ENCODE peak calls at places on chromosomes 5 and 9, in ten cellular contexts. One of them, this sample, is unnamed.

GRCh38 chr5:128227984-128228383 is 144.4 kb downstream of the SLC12A2 start:
- DNase-seq in GM13977: no peak
- DNase-seq in heart left ventricle: no peak
- DNase-seq in IMR-90: peak
- DNase-seq in AG04450: peak
- DNase-seq in pancreas: no peak
- DNase-seq in CD8-positive, alpha-beta T cell: no peak
- DNase-seq in progenitor cell of endocrine pancreas: no peak
- DNase-seq in left ventricle myocardium inferior: no peak
- DNase-seq in kidney epithelial cell: peak
- DNase-seq in this sample: no peak

GRCh38 chr5:10140195-10140973 is 109.3 kb downstream of the ATPSCKMT start:
- DNase-seq in GM13977: no peak
- DNase-seq in heart left ventricle: no peak
- DNase-seq in IMR-90: peak
- DNase-seq in AG04450: no peak
- DNase-seq in pancreas: no peak
- DNase-seq in CD8-positive, alpha-beta T cell: no peak
- DNase-seq in progenitor cell of endocrine pancreas: no peak
- DNase-seq in left ventricle myocardium inferior: no peak
- DNase-seq in kidney epithelial cell: no peak
- DNase-seq in this sample: no peak

GRCh38 chr9:129290606-129291005 is 112.5 kb upstream of the IER5L start:
- DNase-seq in GM13977: no peak
- DNase-seq in heart left ventricle: no peak
- DNase-seq in IMR-90: no peak
- DNase-seq in AG04450: no peak
- DNase-seq in pancreas: no peak
- DNase-seq in CD8-positive, alpha-beta T cell: no peak
- DNase-seq in progenitor cell of endocrine pancreas: no peak
- DNase-seq in left ventricle myocardium inferior: no peak
- DNase-seq in kidney epithelial cell: no peak
- DNase-seq in this sample: no peak

GRCh38 chr9:4465910-4466309 is 24.4 kb upstream of the SLC1A1 start:
- DNase-seq in GM13977: peak
- DNase-seq in heart left ventricle: no peak
- DNase-seq in IMR-90: no peak
- DNase-seq in AG04450: no peak
- DNase-seq in pancreas: no peak
- DNase-seq in CD8-positive, alpha-beta T cell: no peak
- DNase-seq in progenitor cell of endocrine pancreas: no peak
- DNase-seq in left ventricle myocardium inferior: no peak
- DNase-seq in kidney epithelial cell: no peak
- DNase-seq in this sample: no peak

GRCh38 chr5:110478899-110479298 is 247.6 kb downstream of the TMEM232 start:
- DNase-seq in GM13977: no peak
- DNase-seq in heart left ventricle: no peak
- DNase-seq in IMR-90: peak
- DNase-seq in AG04450: peak
- DNase-seq in pancreas: no peak
- DNase-seq in CD8-positive, alpha-beta T cell: no peak
- DNase-seq in progenitor cell of endocrine pancreas: no peak
- DNase-seq in left ventricle myocardium inferior: no peak
- DNase-seq in kidney epithelial cell: peak
- DNase-seq in this sample: no peak

GRCh38 chr5:68894673-68895072 is 199.1 kb upstream of the SLC30A5 start:
- DNase-seq in GM13977: no peak
- DNase-seq in heart left ventricle: no peak
- DNase-seq in IMR-90: no peak
- DNase-seq in AG04450: no peak
- DNase-seq in pancreas: no peak
- DNase-seq in CD8-positive, alpha-beta T cell: no peak
- DNase-seq in progenitor cell of endocrine pancreas: no peak
- DNase-seq in left ventricle myocardium inferior: no peak
- DNase-seq in kidney epithelial cell: no peak
- DNase-seq in this sample: no peak

GRCh38 chr5:219492-219891 is 1.4 kb downstream of the SDHA start:
- DNase-seq in GM13977: no peak
- DNase-seq in heart left ventricle: no peak
- DNase-seq in IMR-90: peak
- DNase-seq in AG04450: no peak
- DNase-seq in pancreas: no peak
- DNase-seq in CD8-positive, alpha-beta T cell: peak
- DNase-seq in progenitor cell of endocrine pancreas: no peak
- DNase-seq in left ventricle myocardium inferior: no peak
- DNase-seq in kidney epithelial cell: no peak
- DNase-seq in this sample: no peak

GRCh38 chr5:57784106-57784505 is 301.5 kb upstream of the ACTBL2 start:
- DNase-seq in GM13977: no peak
- DNase-seq in heart left ventricle: no peak
- DNase-seq in IMR-90: no peak
- DNase-seq in AG04450: no peak
- DNase-seq in pancreas: no peak
- DNase-seq in CD8-positive, alpha-beta T cell: no peak
- DNase-seq in progenitor cell of endocrine pancreas: no peak
- DNase-seq in left ventricle myocardium inferior: no peak
- DNase-seq in kidney epithelial cell: no peak
- DNase-seq in this sample: no peak

GRCh38 chr9:88751781-88752180 is 216.8 kb downstream of the NXNL2 start:
- DNase-seq in GM13977: no peak
- DNase-seq in heart left ventricle: no peak
- DNase-seq in IMR-90: no peak
- DNase-seq in AG04450: no peak
- DNase-seq in pancreas: no peak
- DNase-seq in CD8-positive, alpha-beta T cell: no peak
- DNase-seq in progenitor cell of endocrine pancreas: no peak
- DNase-seq in left ventricle myocardium inferior: no peak
- DNase-seq in kidney epithelial cell: no peak
- DNase-seq in this sample: no peak

GRCh38 chr5:40367260-40367659 is 312.5 kb upstream of the PTGER4 start:
- DNase-seq in GM13977: no peak
- DNase-seq in heart left ventricle: no peak
- DNase-seq in IMR-90: peak
- DNase-seq in AG04450: no peak
- DNase-seq in pancreas: no peak
- DNase-seq in CD8-positive, alpha-beta T cell: no peak
- DNase-seq in progenitor cell of endocrine pancreas: no peak
- DNase-seq in left ventricle myocardium inferior: no peak
- DNase-seq in kidney epithelial cell: no peak
- DNase-seq in this sample: no peak

GRCh38 chr9:37559125-37559524 is 17.1 kb downstream of the FBXO10 start:
- DNase-seq in GM13977: no peak
- DNase-seq in heart left ventricle: no peak
- DNase-seq in IMR-90: no peak
- DNase-seq in AG04450: no peak
- DNase-seq in pancreas: no peak
- DNase-seq in CD8-positive, alpha-beta T cell: no peak
- DNase-seq in progenitor cell of endocrine pancreas: no peak
- DNase-seq in left ventricle myocardium inferior: no peak
- DNase-seq in kidney epithelial cell: no peak
- DNase-seq in this sample: no peak

GRCh38 chr9:116103976-116104820 is 49.4 kb upstream of the PAPPA start:
- DNase-seq in GM13977: no peak
- DNase-seq in heart left ventricle: no peak
- DNase-seq in IMR-90: peak
- DNase-seq in AG04450: no peak
- DNase-seq in pancreas: no peak
- DNase-seq in CD8-positive, alpha-beta T cell: no peak
- DNase-seq in progenitor cell of endocrine pancreas: no peak
- DNase-seq in left ventricle myocardium inferior: no peak
- DNase-seq in kidney epithelial cell: no peak
- DNase-seq in this sample: no peak

GRCh38 chr5:175494271-175495183 is 16.2 kb downstream of the SFXN1 start:
- DNase-seq in GM13977: no peak
- DNase-seq in heart left ventricle: no peak
- DNase-seq in IMR-90: no peak
- DNase-seq in AG04450: no peak
- DNase-seq in pancreas: no peak
- DNase-seq in CD8-positive, alpha-beta T cell: no peak
- DNase-seq in progenitor cell of endocrine pancreas: no peak
- DNase-seq in left ventricle myocardium inferior: no peak
- DNase-seq in kidney epithelial cell: no peak
- DNase-seq in this sample: no peak

GRCh38 chr5:168422431-168422830 is 63.8 kb upstream of the RARS1 start:
- DNase-seq in GM13977: no peak
- DNase-seq in heart left ventricle: no peak
- DNase-seq in IMR-90: no peak
- DNase-seq in AG04450: no peak
- DNase-seq in pancreas: no peak
- DNase-seq in CD8-positive, alpha-beta T cell: no peak
- DNase-seq in progenitor cell of endocrine pancreas: no peak
- DNase-seq in left ventricle myocardium inferior: no peak
- DNase-seq in kidney epithelial cell: no peak
- DNase-seq in this sample: no peak
- TF ChIP-seq CTCF in GM13977: peak
- TF ChIP-seq CTCF in heart left ventricle: no peak
- TF ChIP-seq CTCF in IMR-90: peak
- TF ChIP-seq CTCF in AG04450: no peak
- TF ChIP-seq CTCF in pancreas: no peak
- TF ChIP-seq CTCF in CD8-positive, alpha-beta T cell: no peak
- TF ChIP-seq CTCF in progenitor cell of endocrine pancreas: peak
- TF ChIP-seq CTCF in left ventricle myocardium inferior: no peak
- TF ChIP-seq CTCF in kidney epithelial cell: peak
- TF ChIP-seq CTCF in this sample: no peak

GRCh38 chr9:107487521-107488399 is 1.8 kb downstream of the KLF4 start:
- DNase-seq in GM13977: peak
- DNase-seq in heart left ventricle: peak
- DNase-seq in IMR-90: no peak
- DNase-seq in AG04450: no peak
- DNase-seq in pancreas: peak
- DNase-seq in CD8-positive, alpha-beta T cell: no peak
- DNase-seq in progenitor cell of endocrine pancreas: peak
- DNase-seq in left ventricle myocardium inferior: peak
- DNase-seq in kidney epithelial cell: no peak
- DNase-seq in this sample: peak

GRCh38 chr9:107489687-107490605 is at the start of gene KLF4:
- DNase-seq in GM13977: peak
- DNase-seq in heart left ventricle: peak
- DNase-seq in IMR-90: peak
- DNase-seq in AG04450: peak
- DNase-seq in pancreas: peak
- DNase-seq in CD8-positive, alpha-beta T cell: peak
- DNase-seq in progenitor cell of endocrine pancreas: peak
- DNase-seq in left ventricle myocardium inferior: peak
- DNase-seq in kidney epithelial cell: peak
- DNase-seq in this sample: peak

GRCh38 chr9:107488400-107489143 is 997 bp downstream of the KLF4 start:
- DNase-seq in GM13977: peak
- DNase-seq in heart left ventricle: peak
- DNase-seq in IMR-90: peak
- DNase-seq in AG04450: no peak
- DNase-seq in pancreas: peak
- DNase-seq in CD8-positive, alpha-beta T cell: no peak
- DNase-seq in progenitor cell of endocrine pancreas: peak
- DNase-seq in left ventricle myocardium inferior: peak
- DNase-seq in kidney epithelial cell: no peak
- DNase-seq in this sample: peak

GRCh38 chr9:107491081-107492053 is 1.8 kb upstream of the KLF4 start:
- DNase-seq in GM13977: no peak
- DNase-seq in heart left ventricle: no peak
- DNase-seq in IMR-90: no peak
- DNase-seq in AG04450: no peak
- DNase-seq in pancreas: no peak
- DNase-seq in CD8-positive, alpha-beta T cell: no peak
- DNase-seq in progenitor cell of endocrine pancreas: no peak
- DNase-seq in left ventricle myocardium inferior: peak
- DNase-seq in kidney epithelial cell: no peak
- DNase-seq in this sample: peak

DNA sequence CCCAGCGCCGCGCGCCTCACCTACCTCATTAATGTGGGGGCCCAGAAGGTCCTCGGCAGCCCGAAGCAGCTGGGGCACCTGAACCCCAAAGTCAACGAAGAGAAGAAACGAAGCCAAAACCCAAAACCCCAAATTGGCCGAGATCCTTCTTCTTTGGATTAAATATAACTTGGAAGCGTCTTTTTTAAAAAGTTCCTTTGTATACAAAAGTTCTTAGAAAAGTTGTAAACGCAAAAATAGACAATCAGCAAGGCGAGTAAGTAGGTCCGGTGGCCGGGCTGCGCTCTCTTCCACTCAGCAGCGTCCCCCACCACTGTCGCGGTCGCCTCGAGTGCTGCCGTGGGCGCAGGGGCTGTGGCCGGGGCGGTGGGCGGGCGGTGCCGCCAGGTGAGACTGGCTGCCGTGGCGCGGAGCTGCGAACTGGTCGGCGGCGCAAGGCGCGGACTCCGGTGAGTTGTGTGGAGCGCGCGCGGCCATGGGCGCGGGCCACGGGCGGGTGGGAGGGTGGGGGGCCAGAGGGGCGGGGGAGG is 360 bp downstream of the KLF4 start:
- DNase-seq in GM13977: peak
- DNase-seq in heart left ventricle: no peak
- DNase-seq in IMR-90: no peak
- DNase-seq in AG04450: no peak
- DNase-seq in pancreas: no peak
- DNase-seq in CD8-positive, alpha-beta T cell: no peak
- DNase-seq in progenitor cell of endocrine pancreas: peak
- DNase-seq in left ventricle myocardium inferior: no peak
- DNase-seq in kidney epithelial cell: no peak
- DNase-seq in this sample: no peak
- TF ChIP-seq CTCF in GM13977: no peak
- TF ChIP-seq CTCF in heart left ventricle: no peak
- TF ChIP-seq CTCF in IMR-90: no peak
- TF ChIP-seq CTCF in AG04450: no peak
- TF ChIP-seq CTCF in pancreas: no peak
- TF ChIP-seq CTCF in CD8-positive, alpha-beta T cell: no peak
- TF ChIP-seq CTCF in progenitor cell of endocrine pancreas: no peak
- TF ChIP-seq CTCF in left ventricle myocardium inferior: no peak
- TF ChIP-seq CTCF in kidney epithelial cell: no peak
- TF ChIP-seq CTCF in this sample: no peak

GRCh38 chr9:127311239-127311741 is 46.7 kb downstream of the GARNL3 start:
- DNase-seq in GM13977: peak
- DNase-seq in heart left ventricle: no peak
- DNase-seq in IMR-90: peak
- DNase-seq in AG04450: no peak
- DNase-seq in pancreas: peak
- DNase-seq in CD8-positive, alpha-beta T cell: peak
- DNase-seq in progenitor cell of endocrine pancreas: no peak
- DNase-seq in left ventricle myocardium inferior: no peak
- DNase-seq in kidney epithelial cell: no peak
- DNase-seq in this sample: no peak
- TF ChIP-seq CTCF in GM13977: peak
- TF ChIP-seq CTCF in heart left ventricle: peak
- TF ChIP-seq CTCF in IMR-90: peak
- TF ChIP-seq CTCF in AG04450: peak
- TF ChIP-seq CTCF in pancreas: peak
- TF ChIP-seq CTCF in CD8-positive, alpha-beta T cell: no peak
- TF ChIP-seq CTCF in progenitor cell of endocrine pancreas: peak
- TF ChIP-seq CTCF in left ventricle myocardium inferior: peak
- TF ChIP-seq CTCF in kidney epithelial cell: peak
- TF ChIP-seq CTCF in this sample: no peak

DNA sequence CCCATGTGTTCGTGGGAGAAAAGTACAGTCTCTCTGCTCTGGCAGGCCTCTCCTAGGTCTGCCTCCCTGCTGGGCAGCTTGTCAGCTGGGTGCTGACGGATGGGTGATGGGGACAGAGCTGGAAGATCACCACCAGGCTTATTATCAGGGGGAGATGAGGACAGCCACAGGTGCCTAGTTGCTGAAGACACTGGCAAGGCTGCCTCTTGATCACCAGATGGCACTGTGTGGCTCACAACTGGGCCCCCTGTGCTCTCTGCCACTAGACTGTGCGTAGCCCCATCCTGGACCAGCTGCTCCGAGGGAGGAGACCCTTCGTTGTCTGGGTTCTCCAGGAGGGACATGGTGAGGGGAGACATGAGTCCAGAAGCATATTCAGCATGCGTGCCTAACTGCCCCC is 73.0 kb downstream of the KIF24 start:
- DNase-seq in GM13977: no peak
- DNase-seq in heart left ventricle: no peak
- DNase-seq in IMR-90: no peak
- DNase-seq in AG04450: no peak
- DNase-seq in pancreas: no peak
- DNase-seq in CD8-positive, alpha-beta T cell: no peak
- DNase-seq in progenitor cell of endocrine pancreas: no peak
- DNase-seq in left ventricle myocardium inferior: no peak
- DNase-seq in kidney epithelial cell: no peak
- DNase-seq in this sample: no peak
- TF ChIP-seq CTCF in GM13977: peak
- TF ChIP-seq CTCF in heart left ventricle: no peak
- TF ChIP-seq CTCF in IMR-90: no peak
- TF ChIP-seq CTCF in AG04450: peak
- TF ChIP-seq CTCF in pancreas: no peak
- TF ChIP-seq CTCF in CD8-positive, alpha-beta T cell: no peak
- TF ChIP-seq CTCF in progenitor cell of endocrine pancreas: no peak
- TF ChIP-seq CTCF in left ventricle myocardium inferior: peak
- TF ChIP-seq CTCF in kidney epithelial cell: peak
- TF ChIP-seq CTCF in this sample: no peak

This sample was measured in glutamatergic neuron.